ENCODE peak calls at places on chromosomes 4 and X, in six cellular contexts. One of them, this sample, is unnamed.

GRCh38 chr4:111985386-111985890 is 159.8 kb upstream of the FAM241A start:
- DNase-seq in CD14-positive monocyte: no peak
- DNase-seq in CD8-positive, alpha-beta memory T cell: no peak
- DNase-seq in RKO: no peak
- DNase-seq in GM10248: no peak
- DNase-seq in IMR-90: no peak
- DNase-seq in this sample: no peak

GRCh38 chr4:16230308-16230707 is 4.0 kb upstream of the TAPT1 start:
- DNase-seq in CD14-positive monocyte: no peak
- DNase-seq in CD8-positive, alpha-beta memory T cell: no peak
- DNase-seq in RKO: no peak
- DNase-seq in GM10248: no peak
- DNase-seq in IMR-90: no peak
- DNase-seq in this sample: no peak

GRCh38 chr4:113077611-113078010 is 28.2 kb downstream of the ANK2 start:
- DNase-seq in CD14-positive monocyte: no peak
- DNase-seq in CD8-positive, alpha-beta memory T cell: no peak
- DNase-seq in RKO: no peak
- DNase-seq in GM10248: no peak
- DNase-seq in IMR-90: no peak
- DNase-seq in this sample: peak; percentile 13

GRCh38 chrX:151983186-151983585 is 8.7 kb upstream of the GABRE start:
- DNase-seq in CD14-positive monocyte: no peak
- DNase-seq in CD8-positive, alpha-beta memory T cell: no peak
- DNase-seq in RKO: no peak
- DNase-seq in GM10248: no peak
- DNase-seq in IMR-90: no peak
- DNase-seq in this sample: no peak

GRCh38 chr4:152118819-152119553 is 358.2 kb upstream of the GATB start:
- DNase-seq in CD14-positive monocyte: no peak
- DNase-seq in CD8-positive, alpha-beta memory T cell: no peak
- DNase-seq in RKO: no peak
- DNase-seq in GM10248: no peak
- DNase-seq in IMR-90: no peak
- DNase-seq in this sample: no peak

GRCh38 chr4:6327220-6327917 is 57.7 kb downstream of the WFS1 start:
- DNase-seq in CD14-positive monocyte: peak; percentile 61
- DNase-seq in CD8-positive, alpha-beta memory T cell: peak; percentile 68
- DNase-seq in RKO: peak; percentile 69
- DNase-seq in GM10248: peak; percentile 90
- DNase-seq in IMR-90: peak; percentile 55
- DNase-seq in this sample: peak; percentile 71

GRCh38 chrX:9992724-9993123 is 25.6 kb downstream of the CLDN34 start:
- DNase-seq in CD14-positive monocyte: no peak
- DNase-seq in CD8-positive, alpha-beta memory T cell: no peak
- DNase-seq in RKO: no peak
- DNase-seq in GM10248: no peak
- DNase-seq in IMR-90: no peak
- DNase-seq in this sample: no peak

GRCh38 chrX:131588995-131589394 is 45.1 kb downstream of the OR13H1 start:
- DNase-seq in CD14-positive monocyte: no peak
- DNase-seq in CD8-positive, alpha-beta memory T cell: no peak
- DNase-seq in RKO: no peak
- DNase-seq in GM10248: no peak
- DNase-seq in IMR-90: no peak
- DNase-seq in this sample: no peak

GRCh38 chr4:91087743-91088142 is 960.5 kb downstream of the CCSER1 start:
- DNase-seq in CD14-positive monocyte: no peak
- DNase-seq in CD8-positive, alpha-beta memory T cell: no peak
- DNase-seq in RKO: no peak
- DNase-seq in GM10248: no peak
- DNase-seq in IMR-90: no peak
- DNase-seq in this sample: no peak

GRCh38 chrX:21056636-21057035 is 317.6 kb upstream of the CNKSR2 start:
- DNase-seq in CD14-positive monocyte: no peak
- DNase-seq in CD8-positive, alpha-beta memory T cell: no peak
- DNase-seq in RKO: peak; percentile 32
- DNase-seq in GM10248: no peak
- DNase-seq in IMR-90: no peak
- DNase-seq in this sample: no peak

GRCh38 chr4:107666134-107666533 is 53.9 kb downstream of the PAPSS1 start:
- DNase-seq in CD14-positive monocyte: no peak
- DNase-seq in CD8-positive, alpha-beta memory T cell: no peak
- DNase-seq in RKO: peak; percentile 32
- DNase-seq in GM10248: no peak
- DNase-seq in IMR-90: peak; percentile 55
- DNase-seq in this sample: no peak

GRCh38 chrX:16517206-16517605 is 132.8 kb upstream of the S100G start:
- DNase-seq in CD14-positive monocyte: no peak
- DNase-seq in CD8-positive, alpha-beta memory T cell: no peak
- DNase-seq in RKO: no peak
- DNase-seq in GM10248: no peak
- DNase-seq in IMR-90: peak; percentile 14
- DNase-seq in this sample: no peak

GRCh38 chr4:23373269-23373668 is 516.6 kb downstream of the PPARGC1A start:
- DNase-seq in CD14-positive monocyte: no peak
- DNase-seq in CD8-positive, alpha-beta memory T cell: no peak
- DNase-seq in RKO: peak; percentile 42
- DNase-seq in GM10248: no peak
- DNase-seq in IMR-90: peak; percentile 4
- DNase-seq in this sample: no peak

GRCh38 chr4:138007572-138007971 is 234.6 kb downstream of the SLC7A11 start:
- DNase-seq in CD14-positive monocyte: no peak
- DNase-seq in CD8-positive, alpha-beta memory T cell: no peak
- DNase-seq in RKO: peak; percentile 56
- DNase-seq in GM10248: no peak
- DNase-seq in IMR-90: no peak
- DNase-seq in this sample: no peak

GRCh38 chr4:41207330-41207831 is 7.0 kb downstream of the APBB2 start:
- DNase-seq in CD14-positive monocyte: no peak
- DNase-seq in CD8-positive, alpha-beta memory T cell: no peak
- DNase-seq in RKO: no peak
- DNase-seq in GM10248: no peak
- DNase-seq in IMR-90: no peak
- DNase-seq in this sample: no peak

GRCh38 chr4:136863756-136864155 is 668.5 kb downstream of the PCDH18 start:
- DNase-seq in CD14-positive monocyte: no peak
- DNase-seq in CD8-positive, alpha-beta memory T cell: no peak
- DNase-seq in RKO: peak; percentile 26
- DNase-seq in GM10248: no peak
- DNase-seq in IMR-90: peak; percentile 3
- DNase-seq in this sample: no peak

GRCh38 chrX:131977619-131978018 is 45.5 kb upstream of the STK26 start:
- DNase-seq in CD14-positive monocyte: no peak
- DNase-seq in CD8-positive, alpha-beta memory T cell: no peak
- DNase-seq in RKO: no peak
- DNase-seq in GM10248: no peak
- DNase-seq in IMR-90: no peak
- DNase-seq in this sample: no peak

GRCh38 chr4:146582864-146583263 is 55.8 kb upstream of the POU4F2 start:
- DNase-seq in CD14-positive monocyte: no peak
- DNase-seq in CD8-positive, alpha-beta memory T cell: no peak
- DNase-seq in RKO: peak; percentile 32
- DNase-seq in GM10248: no peak
- DNase-seq in IMR-90: no peak
- DNase-seq in this sample: no peak

GRCh38 chrX:123728001-123728400 is 4.9 kb downstream of the THOC2 start:
- DNase-seq in CD14-positive monocyte: no peak
- DNase-seq in CD8-positive, alpha-beta memory T cell: no peak
- DNase-seq in RKO: no peak
- DNase-seq in GM10248: no peak
- DNase-seq in IMR-90: no peak
- DNase-seq in this sample: no peak

GRCh38 chrX:153598541-153599191 is at the start of gene CCNQ:
- DNase-seq in CD14-positive monocyte: no peak
- DNase-seq in CD8-positive, alpha-beta memory T cell: no peak
- DNase-seq in RKO: peak; percentile 12
- DNase-seq in GM10248: no peak
- DNase-seq in IMR-90: peak; percentile 10
- DNase-seq in this sample: no peak

GRCh38 chr4:186624951-186625350 is 69.6 kb upstream of the MTNR1A start:
- DNase-seq in CD14-positive monocyte: no peak
- DNase-seq in CD8-positive, alpha-beta memory T cell: no peak
- DNase-seq in RKO: no peak
- DNase-seq in GM10248: no peak
- DNase-seq in IMR-90: peak; percentile 87
- DNase-seq in this sample: no peak